ENCODE peak calls at places on chromosomes 16 and 17, in four cellular contexts. C is naive thymus-derived CD4-positive, alpha-beta T cell; J is PC-3; I is breast epithelium. E is an unnamed sample.

GRCh38 chr16:56203052-56203451 is 11.8 kb downstream of the GNAO1 start:
- DNase-seq in J (no peak), C (no peak), I (no peak), E (peak)

GRCh38 chr16:85145734-85146531 is 33.7 kb upstream of the CIBAR2 start:
- DNase-seq in I (no peak), J (no peak), C (no peak), E (no peak)

GRCh38 chr16:13095061-13095460 is 193.7 kb downstream of the SHISA9 start:
- DNase-seq in J (no peak), I (no peak), C (no peak), E (no peak)

GRCh38 chr16:87855852-87856715 is 13.2 kb downstream of the SLC7A5 start:
- DNase-seq in I (no peak), C (no peak), J (peak), E (no peak)

GRCh38 chr17:37743875-37744632 is 805 bp downstream of the HNF1B start:
- DNase-seq in J (peak), I (no peak), C (no peak), E (peak)

GRCh38 chr16:64269756-64270155 is 852.1 kb downstream of the CDH11 start:
- DNase-seq in C (no peak), I (no peak), J (no peak), E (no peak)

GRCh38 chr16:53773150-53773846 is 69.3 kb downstream of the FTO start:
- DNase-seq in J (peak), I (no peak), C (peak), E (peak)

GRCh38 chr16:57179429-57179828 is 6.4 kb downstream of the PSME3IP1 start:
- DNase-seq in C (no peak), J (no peak), I (no peak), E (no peak)

GRCh38 chr17:69344939-69345338 is 18.0 kb upstream of the ABCA5 start:
- DNase-seq in J (peak), C (no peak), I (no peak), E (no peak)

GRCh38 chr16:2777231-2777902 is at the start of gene ELOB:
- DNase-seq in J (peak), I (peak), C (peak), E (peak)

GRCh38 chr16:25855063-25855462 is 163.3 kb downstream of the HS3ST4 start:
- DNase-seq in C (no peak), J (no peak), I (no peak), E (no peak)

GRCh38 chr17:78652024-78652423 is 74.8 kb upstream of the DNAH17 start:
- DNase-seq in J (no peak), C (no peak), I (no peak), E (no peak)

GRCh38 chr16:80208015-80208414 is 332.8 kb upstream of the DYNLRB2 start:
- DNase-seq in I (no peak), J (no peak), C (no peak), E (no peak)

GRCh38 chr16:16992986-16993783 is 477.6 kb downstream of the XYLT1 start:
- DNase-seq in I (no peak), C (peak), J (no peak), E (no peak)

GRCh38 chr17:19341211-19341631 is 21.3 kb downstream of the B9D1 start:
- DNase-seq in C (no peak), I (peak), J (no peak), E (peak)

GRCh38 chr17:34811561-34811960 is 149.7 kb downstream of the CCT6B start:
- DNase-seq in I (no peak), C (no peak), J (no peak), E (no peak)

GRCh38 chr17:33725675-33726271 is 432.7 kb upstream of the ASIC2 start:
- DNase-seq in C (no peak), J (peak), I (no peak), E (peak)

GRCh38 chr16:85005278-85006069 is 5.9 kb downstream of the ZDHHC7 start:
- DNase-seq in I (no peak), J (no peak), C (no peak), E (no peak)

GRCh38 chr17:16282522-16282921 is 65.5 kb downstream of the PIGL start:
- DNase-seq in C (no peak), I (no peak), J (peak), E (no peak)

GRCh38 chr17:45336390-45337182 is 19.8 kb upstream of the MAP3K14 start:
- DNase-seq in I (peak), J (no peak), C (no peak), E (no peak)

GRCh38 chr16:78689031-78689430 is 589.6 kb downstream of the WWOX start:
- DNase-seq in C (no peak), J (no peak), I (no peak), E (no peak)

GRCh38 chr16:19874026-19874425 is 10.6 kb downstream of the GPRC5B start:
- DNase-seq in C (no peak), J (no peak), I (no peak), E (no peak)

GRCh38 chr16:81445143-81445922 is 725 bp downstream of the CMIP start:
- DNase-seq in J (no peak), I (peak), C (peak), E (peak)

GRCh38 chr17:48597775-48598631 is 4.4 kb upstream of the HOXB5 start:
- DNase-seq in C (no peak), J (peak), I (no peak), E (peak)

GRCh38 chr16:88854306-88855111 is 2.2 kb downstream of the GALNS start:
- DNase-seq in J (no peak), C (no peak), I (no peak), E (no peak)

GRCh38 chr17:34825102-34825501 is 136.2 kb downstream of the CCT6B start:
- DNase-seq in J (no peak), I (no peak), C (no peak), E (no peak)

GRCh38 chr17:75009139-75009724 is 3.2 kb upstream of the MRPL58 start:
- DNase-seq in I (no peak), J (peak), C (no peak), E (no peak)

GRCh38 chr16:79653337-79654000 is 52.9 kb upstream of the MAF start:
- DNase-seq in C (no peak), I (no peak), J (no peak), E (no peak)

GRCh38 chr17:77327566-77328463 is 187.0 kb downstream of the SEC14L1 start:
- DNase-seq in I (peak), J (no peak), C (no peak), E (peak)
- H3K27ac ChIP-seq in I (no peak), J (no peak), C (no peak), E (no peak)

DNA sequence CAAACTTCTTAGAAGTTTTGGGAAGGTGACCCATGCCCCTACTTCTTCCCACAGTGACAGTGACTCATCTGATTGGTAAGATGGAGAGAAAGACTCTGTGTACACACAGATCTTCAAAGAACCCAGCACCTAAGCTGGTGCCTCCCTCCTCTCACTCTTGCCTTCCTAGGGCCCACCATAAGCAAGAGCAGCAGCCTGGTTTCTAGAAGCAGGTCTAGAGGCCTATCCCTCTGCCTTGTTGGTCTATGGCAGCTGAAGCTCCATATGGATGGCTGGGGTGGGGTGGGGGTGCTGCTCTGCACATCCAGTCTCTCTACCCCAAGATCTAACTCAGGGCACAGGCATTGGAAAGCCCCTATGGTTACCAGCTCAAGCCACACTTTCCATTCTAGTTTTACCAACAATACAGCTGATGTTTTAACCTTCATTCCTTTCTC is 47.5 kb downstream of the STAT3 start:
- DNase-seq in I (no peak), C (no peak), J (no peak), E (no peak)
- H3K27ac ChIP-seq in I (peak), C (peak), J (no peak), E (no peak)

DNA sequence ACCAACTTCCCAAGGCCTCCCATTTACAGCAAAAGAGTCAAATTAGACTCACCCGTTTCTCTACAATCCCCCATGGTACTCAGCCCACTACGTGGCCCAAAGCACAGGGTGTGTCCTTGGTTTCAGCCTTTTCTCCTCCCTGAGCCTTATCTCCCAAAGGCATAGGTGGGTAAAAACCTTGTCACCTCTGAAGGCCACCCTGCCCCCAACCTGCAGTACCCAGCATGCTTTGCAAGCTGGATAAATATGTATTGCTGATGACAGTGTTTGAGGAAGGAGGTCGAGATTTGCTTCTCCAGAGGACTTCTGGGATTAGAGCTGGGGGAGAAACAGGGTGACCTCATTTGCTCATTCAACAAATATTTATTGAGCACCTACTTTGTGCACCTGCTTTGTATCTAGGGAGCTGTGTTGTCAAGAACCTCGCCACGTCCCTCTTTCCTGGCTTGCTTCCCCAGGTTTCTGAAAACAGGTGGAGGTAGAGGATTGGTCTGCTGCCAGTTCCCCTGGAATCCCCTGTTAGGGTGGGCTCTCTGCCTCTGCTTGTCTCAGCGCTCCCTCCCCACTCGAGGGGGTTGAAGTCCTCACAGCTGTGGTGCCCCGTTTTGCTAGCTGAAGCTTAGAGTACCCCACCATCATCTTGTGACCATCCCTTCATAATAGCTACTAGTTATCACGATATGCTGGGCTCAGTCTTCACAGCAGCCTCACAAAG is 3.0 kb downstream of the LASP1 start:
- DNase-seq in C (no peak), I (no peak), J (no peak), E (peak)
- H3K27ac ChIP-seq in C (peak), I (peak), J (no peak), E (no peak)

DNA sequence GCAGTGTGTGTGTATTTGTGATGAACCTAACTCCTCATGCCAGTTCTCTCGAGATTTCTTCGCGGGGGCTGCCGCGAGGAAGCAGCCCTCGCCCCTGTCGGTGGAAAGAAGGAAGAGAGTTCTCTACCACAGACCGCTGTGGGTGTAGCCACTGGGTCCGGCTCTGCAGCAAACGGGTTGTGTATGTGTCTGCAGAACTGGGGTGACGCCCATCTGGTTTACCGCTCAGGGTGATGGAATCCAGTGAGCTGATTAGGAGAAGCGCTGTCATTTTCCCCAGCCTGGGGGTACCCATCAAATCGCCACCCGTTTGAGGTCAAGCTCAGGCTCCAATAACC is 7.7 kb downstream of the CORO6 start:
- DNase-seq in I (no peak), C (peak), J (no peak), E (no peak)
- H3K27ac ChIP-seq in I (no peak), C (no peak), J (no peak), E (peak)

GRCh38 chr17:82753201-82753464 is 1.3 kb downstream of the TBCD start:
- DNase-seq in C (no peak), I (no peak), J (no peak), E (peak)
- H3K27ac ChIP-seq in C (no peak), I (no peak), J (no peak), E (no peak)

E was measured in endodermal cell.